ENCODE peak calls at places on chromosome 20, in five cellular contexts. One of them, this sample, is unnamed.

GRCh38 chr20:56454754-56455153 is 13.7 kb upstream of the RTF2 start:
- DNase-seq in HepG2: no peak
- DNase-seq in GM12878: no peak
- DNase-seq in GM23338: no peak
- DNase-seq in K562: no peak
- DNase-seq in this sample: no peak

GRCh38 chr20:22821081-22821480 is 214.0 kb upstream of the SSTR4 start:
- DNase-seq in GM12878: no peak
- DNase-seq in K562: no peak
- DNase-seq in HepG2: no peak
- DNase-seq in GM23338: no peak
- DNase-seq in this sample: no peak

GRCh38 chr20:17533396-17533795 is 2.2 kb upstream of the BFSP1 start:
- DNase-seq in GM23338: peak; percentile 68
- DNase-seq in GM12878: no peak
- DNase-seq in HepG2: peak; percentile 71
- DNase-seq in K562: peak; percentile 44
- DNase-seq in this sample: peak; percentile 85

GRCh38 chr20:58512808-58513552 is 2.2 kb downstream of the APCDD1L start:
- DNase-seq in GM23338: peak; percentile 27
- DNase-seq in HepG2: no peak
- DNase-seq in GM12878: no peak
- DNase-seq in K562: no peak
- DNase-seq in this sample: no peak

GRCh38 chr20:7772376-7772775 is 167.9 kb downstream of the HAO1 start:
- DNase-seq in GM12878: no peak
- DNase-seq in HepG2: no peak
- DNase-seq in GM23338: no peak
- DNase-seq in K562: no peak
- DNase-seq in this sample: peak; percentile 6

GRCh38 chr20:18165553-18165952 is 27.9 kb downstream of the KAT14 start:
- DNase-seq in K562: no peak
- DNase-seq in HepG2: no peak
- DNase-seq in GM23338: no peak
- DNase-seq in GM12878: no peak
- DNase-seq in this sample: no peak

GRCh38 chr20:45235995-45236394 is 14.8 kb downstream of the SEMG2 start:
- DNase-seq in GM23338: peak; percentile 79
- DNase-seq in GM12878: no peak
- DNase-seq in HepG2: no peak
- DNase-seq in K562: peak; percentile 19
- DNase-seq in this sample: no peak

GRCh38 chr20:43825635-43826034 is 89.0 kb upstream of the TOX2 start:
- DNase-seq in HepG2: no peak
- DNase-seq in GM23338: no peak
- DNase-seq in K562: no peak
- DNase-seq in GM12878: peak; percentile 40
- DNase-seq in this sample: no peak

GRCh38 chr20:11919046-11919445 is 1.4 kb downstream of the BTBD3 start:
- DNase-seq in HepG2: no peak
- DNase-seq in K562: no peak
- DNase-seq in GM12878: no peak
- DNase-seq in GM23338: peak; percentile 22
- DNase-seq in this sample: no peak

GRCh38 chr20:44702776-44703175 is 12.4 kb upstream of the CCN5 start:
- DNase-seq in GM12878: no peak
- DNase-seq in HepG2: no peak
- DNase-seq in GM23338: no peak
- DNase-seq in K562: no peak
- DNase-seq in this sample: no peak

GRCh38 chr20:63657937-63658748 is at the start of gene RTEL1:
- DNase-seq in GM12878: peak; percentile 59
- DNase-seq in GM23338: peak; percentile 96
- DNase-seq in HepG2: peak; percentile 93
- DNase-seq in K562: peak; percentile 92
- DNase-seq in this sample: peak; percentile 97

GRCh38 chr20:33674294-33675126 is at the start of gene NECAB3:
- DNase-seq in GM23338: peak; percentile 84
- DNase-seq in GM12878: no peak
- DNase-seq in K562: peak; percentile 93
- DNase-seq in HepG2: peak; percentile 82
- DNase-seq in this sample: peak; percentile 54

GRCh38 chr20:14709439-14709838 is 372.0 kb upstream of the FLRT3 start:
- DNase-seq in K562: no peak
- DNase-seq in HepG2: no peak
- DNase-seq in GM12878: no peak
- DNase-seq in GM23338: no peak
- DNase-seq in this sample: no peak

GRCh38 chr20:64005394-64005793 is 24.5 kb downstream of the PRPF6 start:
- DNase-seq in K562: no peak
- DNase-seq in HepG2: no peak
- DNase-seq in GM23338: no peak
- DNase-seq in GM12878: no peak
- DNase-seq in this sample: no peak

GRCh38 chr20:9200620-9201019 is 131.7 kb downstream of the PLCB4 start:
- DNase-seq in HepG2: no peak
- DNase-seq in K562: no peak
- DNase-seq in GM12878: no peak
- DNase-seq in GM23338: no peak
- DNase-seq in this sample: peak; percentile 77

GRCh38 chr20:8454137-8454712 is 322.2 kb downstream of the PLCB1 start:
- DNase-seq in GM12878: peak; percentile 17
- DNase-seq in HepG2: peak; percentile 65
- DNase-seq in GM23338: peak; percentile 66
- DNase-seq in K562: no peak
- DNase-seq in this sample: peak; percentile 60

GRCh38 chr20:3661836-3662665 is 1.1 kb downstream of the GFRA4 start:
- DNase-seq in HepG2: no peak
- DNase-seq in GM23338: no peak
- DNase-seq in K562: no peak
- DNase-seq in GM12878: no peak
- DNase-seq in this sample: no peak

GRCh38 chr20:9609892-9610502 is 95.6 kb downstream of the LAMP5 start:
- DNase-seq in K562: peak; percentile 3
- DNase-seq in GM12878: peak; percentile 61
- DNase-seq in HepG2: peak; percentile 65
- DNase-seq in GM23338: peak; percentile 92
- DNase-seq in this sample: peak; percentile 83

GRCh38 chr20:44209691-44210421 is 715 bp downstream of the OSER1 start:
- DNase-seq in HepG2: no peak
- DNase-seq in K562: no peak
- DNase-seq in GM23338: peak; percentile 64
- DNase-seq in GM12878: no peak
- DNase-seq in this sample: no peak

GRCh38 chr20:2421247-2421646 is 40.5 kb downstream of the TGM6 start:
- DNase-seq in GM12878: no peak
- DNase-seq in HepG2: no peak
- DNase-seq in K562: no peak
- DNase-seq in GM23338: no peak
- DNase-seq in this sample: peak; percentile 52

GRCh38 chr20:2418388-2418787 is 37.7 kb downstream of the TGM6 start:
- DNase-seq in GM23338: no peak
- DNase-seq in GM12878: no peak
- DNase-seq in HepG2: no peak
- DNase-seq in K562: no peak
- DNase-seq in this sample: no peak

GRCh38 chr20:2417142-2417541 is 36.4 kb downstream of the TGM6 start:
- DNase-seq in HepG2: no peak
- DNase-seq in GM12878: no peak
- DNase-seq in GM23338: no peak
- DNase-seq in K562: no peak
- DNase-seq in this sample: no peak

DNA sequence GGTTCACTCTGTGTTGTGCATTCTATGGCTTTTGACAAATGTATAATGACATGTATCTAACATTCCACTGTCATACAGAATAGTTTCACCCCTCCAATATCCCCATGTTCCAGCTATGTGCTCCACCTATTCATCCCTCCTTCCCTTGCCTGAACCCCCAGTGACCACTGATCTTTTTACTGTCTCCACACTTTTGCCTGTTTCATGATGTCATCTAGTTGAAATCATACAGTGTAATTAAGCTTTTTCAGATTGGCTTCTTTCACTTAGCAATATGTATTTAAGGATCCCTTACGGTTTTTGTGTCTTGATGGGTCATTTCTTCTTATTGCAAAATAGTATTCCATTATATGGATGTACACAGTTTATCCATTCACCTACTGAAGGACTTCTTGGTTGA is 39.8 kb downstream of the TGM6 start:
- DNase-seq in K562: no peak
- DNase-seq in GM12878: no peak
- DNase-seq in GM23338: no peak
- DNase-seq in HepG2: no peak
- DNase-seq in this sample: no peak
- TF ChIP-seq JUNB in K562: no peak
- TF ChIP-seq JUNB in GM12878: no peak
- TF ChIP-seq JUNB in GM23338: no peak
- TF ChIP-seq JUNB in HepG2: no peak
- TF ChIP-seq JUNB in this sample: no peak

GRCh38 chr20:62485701-62486089 is 9.9 kb upstream of the GATA5 start:
- DNase-seq in HepG2: no peak
- DNase-seq in K562: no peak
- DNase-seq in GM12878: no peak
- DNase-seq in GM23338: no peak
- DNase-seq in this sample: no peak

GRCh38 chr20:62483613-62484468 is 8.0 kb upstream of the GATA5 start:
- DNase-seq in GM23338: no peak
- DNase-seq in K562: no peak
- DNase-seq in HepG2: no peak
- DNase-seq in GM12878: no peak
- DNase-seq in this sample: no peak

GRCh38 chr20:62484478-62484877 is 8.7 kb upstream of the GATA5 start:
- DNase-seq in GM12878: no peak
- DNase-seq in HepG2: no peak
- DNase-seq in GM23338: no peak
- DNase-seq in K562: no peak
- DNase-seq in this sample: no peak

GRCh38 chr20:62486431-62486954 is 10.7 kb upstream of the GATA5 start:
- DNase-seq in K562: no peak
- DNase-seq in GM23338: no peak
- DNase-seq in HepG2: no peak
- DNase-seq in GM12878: no peak
- DNase-seq in this sample: no peak

DNA sequence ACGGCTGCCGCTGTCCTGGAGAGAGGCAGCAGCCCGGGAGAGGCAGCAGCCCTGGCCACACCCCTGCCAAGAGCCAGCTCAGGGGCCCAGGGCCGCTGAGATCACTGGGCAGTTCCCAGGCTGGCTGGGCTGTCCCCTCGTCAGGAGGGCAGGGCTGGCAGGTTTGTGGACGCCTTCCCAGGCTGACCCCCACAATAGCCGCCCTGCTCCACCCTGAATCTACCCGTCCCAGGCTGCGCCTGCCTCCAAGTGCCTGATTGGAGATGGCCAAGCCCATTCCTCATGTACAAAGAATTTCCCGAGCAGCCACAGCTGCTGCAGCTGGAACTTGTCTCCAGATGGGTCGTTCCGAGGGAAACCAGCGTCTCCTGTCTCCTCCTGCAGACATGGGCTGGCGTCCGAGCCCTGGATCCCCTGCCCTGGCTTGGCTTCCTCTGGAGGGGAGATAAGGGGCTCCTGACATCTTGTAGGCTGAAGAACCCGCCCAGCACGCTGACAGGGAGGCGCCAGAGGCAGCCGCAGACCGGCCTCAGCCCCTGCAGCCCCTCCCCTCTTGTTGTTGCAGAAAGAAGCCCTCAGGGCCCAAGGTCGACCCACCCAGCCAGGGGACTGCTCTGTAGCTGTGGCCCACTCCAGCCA is 9.4 kb upstream of the GATA5 start:
- DNase-seq in GM23338: no peak
- DNase-seq in HepG2: no peak
- DNase-seq in K562: peak; percentile 78
- DNase-seq in GM12878: no peak
- DNase-seq in this sample: no peak
- TF ChIP-seq JUNB in GM23338: no peak
- TF ChIP-seq JUNB in HepG2: no peak
- TF ChIP-seq JUNB in K562: no peak
- TF ChIP-seq JUNB in GM12878: no peak
- TF ChIP-seq JUNB in this sample: no peak

GRCh38 chr20:5267092-5267491 is 49.7 kb downstream of the PROKR2 start:
- DNase-seq in GM23338: no peak
- DNase-seq in HepG2: no peak
- DNase-seq in K562: no peak
- DNase-seq in GM12878: no peak
- DNase-seq in this sample: no peak
- TF ChIP-seq JUNB in GM23338: no peak
- TF ChIP-seq JUNB in HepG2: no peak
- TF ChIP-seq JUNB in K562: no peak
- TF ChIP-seq JUNB in GM12878: no peak
- TF ChIP-seq JUNB in this sample: no peak

GRCh38 chr20:1465470-1466210 is 1.0 kb downstream of the NSFL1C start:
- DNase-seq in K562: no peak
- DNase-seq in HepG2: no peak
- DNase-seq in GM12878: no peak
- DNase-seq in GM23338: peak; percentile 6
- DNase-seq in this sample: no peak
- TF ChIP-seq JUNB in K562: no peak
- TF ChIP-seq JUNB in HepG2: no peak
- TF ChIP-seq JUNB in GM12878: no peak
- TF ChIP-seq JUNB in GM23338: no peak
- TF ChIP-seq JUNB in this sample: no peak

GRCh38 chr20:59751075-59751711 is 146.9 kb downstream of the PHACTR3 start:
- DNase-seq in HepG2: peak; percentile 52
- DNase-seq in GM12878: peak; percentile 19
- DNase-seq in K562: peak; percentile 78
- DNase-seq in GM23338: peak; percentile 89
- DNase-seq in this sample: peak; percentile 68
- TF ChIP-seq JUNB in HepG2: no peak
- TF ChIP-seq JUNB in GM12878: no peak
- TF ChIP-seq JUNB in K562: no peak
- TF ChIP-seq JUNB in GM23338: no peak
- TF ChIP-seq JUNB in this sample: no peak

GRCh38 chr20:47278907-47279348 is 77.6 kb downstream of the ZMYND8 start:
- DNase-seq in GM23338: no peak
- DNase-seq in HepG2: no peak
- DNase-seq in K562: peak; percentile 26
- DNase-seq in GM12878: no peak
- DNase-seq in this sample: no peak
- TF ChIP-seq JUNB in GM23338: no peak
- TF ChIP-seq JUNB in HepG2: no peak
- TF ChIP-seq JUNB in K562: no peak
- TF ChIP-seq JUNB in GM12878: no peak
- TF ChIP-seq JUNB in this sample: peak; percentile 23

GRCh38 chr20:21302645-21303060 is 478 bp upstream of the XRN2 start:
- DNase-seq in HepG2: no peak
- DNase-seq in GM23338: no peak
- DNase-seq in K562: no peak
- DNase-seq in GM12878: no peak
- DNase-seq in this sample: no peak
- TF ChIP-seq JUNB in HepG2: no peak
- TF ChIP-seq JUNB in GM23338: no peak
- TF ChIP-seq JUNB in K562: no peak
- TF ChIP-seq JUNB in GM12878: no peak
- TF ChIP-seq JUNB in this sample: no peak

GRCh38 chr20:51541189-51542032 is 1.1 kb downstream of the NFATC2 start:
- DNase-seq in HepG2: peak; percentile 87
- DNase-seq in GM12878: no peak
- DNase-seq in K562: peak; percentile 86
- DNase-seq in GM23338: peak; percentile 29
- DNase-seq in this sample: no peak
- TF ChIP-seq JUNB in HepG2: no peak
- TF ChIP-seq JUNB in GM12878: no peak
- TF ChIP-seq JUNB in K562: no peak
- TF ChIP-seq JUNB in GM23338: no peak
- TF ChIP-seq JUNB in this sample: no peak

This sample was measured in A549.